ENCODE peak calls at places on chromosome 7, in eight cellular contexts. Q, X, L, O, J, U, G and I are unnamed samples.

GRCh38 chr7:73682745-73683055 is 553 bp downstream of the DNAJC30 start:
- DNase-seq in Q (no peak), X (no peak), L (no peak), O (no peak), J (no peak), U (no peak), G (no peak), I (no peak)

GRCh38 chr7:923108-924041 is 31.1 kb downstream of the ADAP1 start:
- DNase-seq in Q (no peak), X (peak), L (no peak), O (peak), J (no peak), U (peak), G (no peak), I (peak)

GRCh38 chr7:99734987-99735386 is at the start of gene CYP3A7:
- DNase-seq in Q (no peak), X (no peak), L (no peak), O (no peak), J (no peak), U (no peak), G (no peak), I (no peak)

GRCh38 chr7:130118801-130119200 is 48.5 kb downstream of the KLHDC10 start:
- DNase-seq in Q (no peak), X (no peak), L (no peak), O (no peak), J (no peak), U (no peak), G (no peak), I (no peak)

GRCh38 chr7:134140889-134141867 is 14.0 kb downstream of the LRGUK start:
- DNase-seq in Q (peak), X (peak), L (no peak), O (peak), J (no peak), U (peak), G (peak), I (peak)

GRCh38 chr7:147023390-147023914 is 906.9 kb downstream of the CNTNAP2 start:
- DNase-seq in Q (no peak), X (no peak), L (no peak), O (no peak), J (no peak), U (no peak), G (no peak), I (no peak)

GRCh38 chr7:79949778-79950177 is 184.9 kb upstream of the GNAI1 start:
- DNase-seq in Q (no peak), X (peak), L (no peak), O (no peak), J (no peak), U (no peak), G (no peak), I (no peak)

GRCh38 chr7:143269254-143269653 is 6.0 kb downstream of the GSTK1 start:
- DNase-seq in Q (no peak), X (no peak), L (no peak), O (no peak), J (no peak), U (no peak), G (no peak), I (no peak)

GRCh38 chr7:45292481-45292880 is 134.9 kb downstream of the RAMP3 start:
- DNase-seq in Q (no peak), X (no peak), L (no peak), O (no peak), J (no peak), U (no peak), G (no peak), I (no peak)

GRCh38 chr7:102943425-102944169 is 30.8 kb downstream of the LRRC17 start:
- DNase-seq in Q (no peak), X (no peak), L (no peak), O (no peak), J (no peak), U (no peak), G (no peak), I (no peak)

GRCh38 chr7:158595068-158595467 is 7.4 kb upstream of the PTPRN2 start:
- DNase-seq in Q (no peak), X (no peak), L (no peak), O (no peak), J (no peak), U (peak), G (no peak), I (no peak)

GRCh38 chr7:151008511-151009323 is 15.6 kb downstream of the ATG9B start:
- DNase-seq in Q (peak), X (no peak), L (no peak), O (peak), J (no peak), U (peak), G (no peak), I (no peak)

GRCh38 chr7:37488163-37488759 is 39.6 kb upstream of the ELMO1 start:
- DNase-seq in Q (no peak), X (no peak), L (no peak), O (no peak), J (no peak), U (peak), G (no peak), I (no peak)

GRCh38 chr7:128052404-128052803 is 21.2 kb upstream of the LRRC4 start:
- DNase-seq in Q (no peak), X (no peak), L (no peak), O (no peak), J (no peak), U (no peak), G (no peak), I (no peak)

GRCh38 chr7:111460695-111461094 is 101.6 kb downstream of the IMMP2L start:
- DNase-seq in Q (no peak), X (no peak), L (no peak), O (no peak), J (no peak), U (no peak), G (no peak), I (no peak)

GRCh38 chr7:47405286-47405904 is 176.5 kb downstream of the TNS3 start:
- DNase-seq in Q (no peak), X (no peak), L (no peak), O (no peak), J (no peak), U (no peak), G (no peak), I (no peak)

GRCh38 chr7:44063894-44064651 is 1.3 kb downstream of the PGAM2 start:
- DNase-seq in Q (no peak), X (no peak), L (no peak), O (no peak), J (no peak), U (no peak), G (no peak), I (no peak)

GRCh38 chr7:136348542-136348941 is 371.4 kb upstream of the MTPN start:
- DNase-seq in Q (no peak), X (no peak), L (no peak), O (no peak), J (no peak), U (no peak), G (no peak), I (no peak)

GRCh38 chr7:2033586-2034135 is 199.1 kb downstream of the MAD1L1 start:
- DNase-seq in Q (no peak), X (no peak), L (no peak), O (no peak), J (no peak), U (no peak), G (no peak), I (no peak)

GRCh38 chr7:28732037-28732869 is 225.9 kb downstream of the TRIL start:
- DNase-seq in Q (peak), X (peak), L (peak), O (peak), J (no peak), U (peak), G (no peak), I (no peak)

GRCh38 chr7:154569916-154570315 is 433.0 kb downstream of the PAXIP1 start:
- DNase-seq in Q (no peak), X (no peak), L (no peak), O (no peak), J (no peak), U (no peak), G (no peak), I (no peak)

GRCh38 chr7:159098795-159099194 is 45.9 kb downstream of the VIPR2 start:
- DNase-seq in Q (no peak), X (no peak), L (no peak), O (peak), J (no peak), U (no peak), G (no peak), I (no peak)

GRCh38 chr7:95190515-95190914 is 133.8 kb downstream of the PON1 start:
- DNase-seq in Q (no peak), X (no peak), L (no peak), O (no peak), J (no peak), U (peak), G (no peak), I (no peak)

GRCh38 chr7:33604015-33604414 is 301.3 kb upstream of the BMPER start:
- DNase-seq in Q (no peak), X (no peak), L (no peak), O (no peak), J (no peak), U (no peak), G (no peak), I (no peak)

GRCh38 chr7:129741743-129742213 is 130.3 kb downstream of the NRF1 start:
- DNase-seq in Q (no peak), X (peak), L (peak), O (no peak), J (no peak), U (no peak), G (peak), I (no peak)

GRCh38 chr7:2309889-2310331 is 4.3 kb downstream of the SNX8 start:
- DNase-seq in Q (peak), X (no peak), L (no peak), O (no peak), J (peak), U (peak), G (no peak), I (peak)

GRCh38 chr7:128035712-128036111 is 4.5 kb upstream of the LRRC4 start:
- DNase-seq in Q (no peak), X (peak), L (peak), O (no peak), J (no peak), U (no peak), G (peak), I (no peak)

GRCh38 chr7:115838829-115839228 is 191.7 kb downstream of the TFEC start:
- DNase-seq in Q (no peak), X (no peak), L (no peak), O (no peak), J (no peak), U (peak), G (no peak), I (no peak)

GRCh38 chr7:143931739-143932138 is 3.3 kb upstream of the OR2F2 start:
- DNase-seq in Q (no peak), X (no peak), L (no peak), O (no peak), J (no peak), U (no peak), G (no peak), I (no peak)

GRCh38 chr7:23742051-23742450 is 32.0 kb downstream of the STK31 start:
- DNase-seq in Q (no peak), X (no peak), L (no peak), O (no peak), J (no peak), U (no peak), G (no peak), I (no peak)

GRCh38 chr7:39683216-39683845 is 60.0 kb downstream of the RALA start:
- DNase-seq in Q (peak), X (no peak), L (no peak), O (no peak), J (no peak), U (peak), G (no peak), I (no peak)

GRCh38 chr7:132065193-132065972 is 509.0 kb upstream of the PODXL start:
- DNase-seq in Q (peak), X (no peak), L (no peak), O (peak), J (peak), U (peak), G (no peak), I (peak)

GRCh38 chr7:139078399-139078798 is 31.1 kb downstream of the ZC3HAV1 start:
- DNase-seq in Q (no peak), X (no peak), L (no peak), O (no peak), J (no peak), U (no peak), G (no peak), I (no peak)

GRCh38 chr7:4215176-4215720 is 466.8 kb upstream of the FOXK1 start:
- DNase-seq in Q (no peak), X (no peak), L (no peak), O (no peak), J (no peak), U (no peak), G (no peak), I (no peak)